ENCODE peak calls at places on chromosomes 16 and 17, in nine cellular contexts. V, E, K, Z, N, L, U, G and Y are unnamed samples.
A peak's percentile ranks its signal among the peaks of the same experiment; 100 is the strongest.

GRCh38 chr16:30395992-30396560 is 856 bp downstream of the ZNF48 start:
- DNase-seq in N (no peak), L (no peak), G (no peak), E (no peak), U (no peak), V (no peak), K (no peak), Z (no peak), Y (no peak)

GRCh38 chr17:42562845-42563509 is 1.0 kb downstream of the COASY start:
- DNase-seq in L (no peak), N (no peak), Z (no peak), G (no peak), E (no peak), V (no peak), U (peak; percentile 28), K (no peak), Y (no peak)

GRCh38 chr17:72063262-72063661 is 57.6 kb upstream of the SOX9 start:
- DNase-seq in E (no peak), N (no peak), Z (no peak), L (no peak), U (no peak), V (no peak), G (no peak), K (no peak), Y (no peak)

GRCh38 chr16:86941731-86942468 is 363.6 kb downstream of the FOXL1 start:
- DNase-seq in N (no peak), V (no peak), Z (no peak), L (no peak), E (no peak), U (no peak), K (no peak), G (no peak), Y (no peak)

GRCh38 chr16:19518423-19518822 is 3.5 kb downstream of the GDE1 start:
- DNase-seq in L (no peak), N (no peak), V (no peak), G (no peak), U (no peak), E (no peak), K (no peak), Z (no peak), Y (no peak)

GRCh38 chr17:65733314-65733713 is 171.9 kb upstream of the AXIN2 start:
- DNase-seq in G (no peak), K (no peak), L (no peak), N (no peak), V (no peak), Z (no peak), E (no peak), U (no peak), Y (no peak)

GRCh38 chr17:82930043-82930923 is 90.5 kb upstream of the ZNF750 start:
- DNase-seq in V (peak; percentile 4), N (peak; percentile 12), G (no peak), L (peak; percentile 59), E (no peak), U (no peak), Z (no peak), K (no peak), Y (peak; percentile 6)

GRCh38 chr17:20191066-20191465 is 181.9 kb downstream of the SPECC1 start:
- DNase-seq in U (peak; percentile 98), L (no peak), K (no peak), E (no peak), N (no peak), Z (no peak), G (no peak), V (no peak), Y (no peak)

GRCh38 chr16:28189237-28189636 is 22.5 kb downstream of the XPO6 start:
- DNase-seq in N (no peak), K (no peak), L (no peak), U (peak; percentile 54), G (peak; percentile 33), Z (no peak), V (no peak), E (no peak), Y (no peak)

GRCh38 chr16:28188085-28188916 is 23.5 kb downstream of the XPO6 start:
- DNase-seq in V (no peak), Z (no peak), K (no peak), U (peak; percentile 89), N (no peak), L (no peak), G (no peak), E (no peak), Y (no peak)

GRCh38 chr16:28184625-28185024 is 27.1 kb downstream of the XPO6 start:
- DNase-seq in K (no peak), U (no peak), E (no peak), L (no peak), Z (no peak), N (no peak), G (no peak), V (no peak), Y (no peak)

GRCh38 chr16:28186752-28187151 is 25.0 kb downstream of the XPO6 start:
- DNase-seq in K (no peak), G (no peak), N (no peak), Z (no peak), L (no peak), E (no peak), U (peak; percentile 63), V (no peak), Y (no peak)

DNA sequence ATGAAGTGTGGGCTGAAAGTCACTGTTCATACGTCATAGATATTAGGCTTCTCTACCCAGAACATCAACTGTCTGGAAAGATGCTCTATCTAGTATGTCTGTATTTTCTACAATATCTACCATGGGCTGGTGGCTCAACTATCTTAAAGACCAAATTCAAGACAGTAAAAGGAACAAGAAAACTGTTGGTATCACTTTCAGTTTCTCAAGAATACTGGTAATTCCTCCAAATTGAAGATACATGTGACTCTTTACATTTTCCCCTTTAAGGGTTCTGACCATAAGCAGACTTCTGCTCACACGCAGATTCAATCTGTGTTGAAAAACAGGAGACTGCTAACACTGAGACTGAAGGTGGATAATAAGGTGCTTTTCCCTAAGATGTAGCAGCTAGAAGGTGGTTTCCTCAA is 24.2 kb downstream of the XPO6 start:
- DNase-seq in K (no peak), E (no peak), N (no peak), Z (no peak), V (no peak), U (no peak), G (no peak), L (no peak), Y (no peak)
- TF ChIP-seq POLR2A in K (peak; percentile 40), E (no peak), N (no peak), Z (no peak), V (no peak), U (no peak), G (no peak), L (no peak), Y (no peak)

DNA sequence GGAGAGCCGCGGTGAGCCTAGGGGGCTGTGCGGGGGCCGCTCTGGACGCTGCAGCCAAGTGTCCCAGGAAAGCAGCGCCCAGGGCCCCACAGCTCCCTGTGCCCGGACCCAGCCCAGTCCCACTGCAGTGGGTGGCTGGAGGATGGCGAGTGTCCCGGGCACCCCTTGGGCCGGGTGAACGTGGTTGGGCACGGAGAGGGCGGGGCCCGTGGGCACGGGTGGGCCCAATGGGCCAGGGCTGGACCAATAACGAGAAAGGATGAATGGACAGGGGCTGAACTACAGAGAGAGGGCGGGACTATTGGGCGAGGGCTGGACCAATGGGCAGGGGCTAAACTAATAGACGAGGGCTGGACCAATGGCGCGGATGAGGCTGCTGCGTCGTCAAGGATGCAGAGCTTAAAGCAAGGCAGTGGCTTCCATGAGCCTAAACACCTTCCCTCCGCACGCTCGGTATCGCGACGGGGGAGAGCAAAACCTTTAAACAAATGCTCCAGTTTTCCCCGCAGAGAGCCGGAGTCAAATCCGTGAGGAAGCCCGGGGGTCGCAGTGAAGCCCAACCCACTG is 472 bp upstream of the FLYWCH2 start:
- DNase-seq in E (peak; percentile 97), V (peak; percentile 98), Z (peak; percentile 98), N (peak; percentile 96), G (peak; percentile 90), L (peak; percentile 100), U (peak; percentile 98), K (peak; percentile 90), Y (peak; percentile 95)
- TF ChIP-seq POLR2A in E (peak; percentile 44), V (peak; percentile 15), Z (peak; percentile 71), N (no peak), G (no peak), L (no peak), U (peak; percentile 44), K (peak; percentile 1), Y (no peak)

GRCh38 chr17:80137131-80137530 is 9.8 kb downstream of the EIF4A3 start:
- DNase-seq in U (no peak), G (no peak), L (peak; percentile 46), E (no peak), N (no peak), V (no peak), Z (no peak), K (no peak), Y (no peak)

GRCh38 chr17:80130992-80131391 is 15.9 kb downstream of the EIF4A3 start:
- DNase-seq in U (no peak), N (no peak), E (no peak), Z (no peak), L (peak; percentile 32), K (no peak), V (no peak), G (no peak), Y (no peak)

GRCh38 chr17:80133626-80133970 is 13.3 kb downstream of the EIF4A3 start:
- DNase-seq in K (no peak), N (no peak), L (no peak), G (no peak), V (no peak), Z (no peak), E (no peak), U (no peak), Y (no peak)

GRCh38 chr17:80129006-80129565 is 17.8 kb downstream of the EIF4A3 start:
- DNase-seq in G (no peak), Z (no peak), E (no peak), U (no peak), K (no peak), N (no peak), V (no peak), L (no peak), Y (no peak)

GRCh38 chr17:80132906-80133625 is 13.9 kb downstream of the EIF4A3 start:
- DNase-seq in Z (no peak), N (no peak), V (no peak), E (no peak), U (no peak), K (no peak), G (no peak), L (no peak), Y (no peak)
- TF ChIP-seq POLR2A in Z (no peak), N (no peak), V (no peak), E (no peak), U (no peak), K (no peak), G (no peak), L (no peak), Y (no peak)

GRCh38 chr17:50053654-50053960 is 2.3 kb upstream of the ITGA3 start:
- DNase-seq in Z (no peak), V (no peak), U (peak; percentile 57), K (no peak), G (no peak), N (no peak), L (no peak), E (no peak), Y (no peak)

GRCh38 chr17:50055426-50056216 is at the start of gene ITGA3:
- DNase-seq in E (peak; percentile 93), L (peak; percentile 94), N (peak; percentile 75), G (peak; percentile 89), Z (no peak), V (peak; percentile 90), U (peak; percentile 85), K (peak; percentile 57), Y (peak; percentile 77)

GRCh38 chr17:50056961-50057330 is 1.0 kb downstream of the ITGA3 start:
- DNase-seq in K (no peak), L (no peak), Z (no peak), U (peak; percentile 64), V (peak; percentile 69), N (no peak), G (no peak), E (no peak), Y (no peak)

GRCh38 chr17:50056217-50056960 is 479 bp downstream of the ITGA3 start:
- DNase-seq in U (peak; percentile 69), N (peak; percentile 69), K (peak; percentile 78), V (peak; percentile 71), L (peak; percentile 84), E (no peak), G (no peak), Z (no peak), Y (peak; percentile 64)

DNA sequence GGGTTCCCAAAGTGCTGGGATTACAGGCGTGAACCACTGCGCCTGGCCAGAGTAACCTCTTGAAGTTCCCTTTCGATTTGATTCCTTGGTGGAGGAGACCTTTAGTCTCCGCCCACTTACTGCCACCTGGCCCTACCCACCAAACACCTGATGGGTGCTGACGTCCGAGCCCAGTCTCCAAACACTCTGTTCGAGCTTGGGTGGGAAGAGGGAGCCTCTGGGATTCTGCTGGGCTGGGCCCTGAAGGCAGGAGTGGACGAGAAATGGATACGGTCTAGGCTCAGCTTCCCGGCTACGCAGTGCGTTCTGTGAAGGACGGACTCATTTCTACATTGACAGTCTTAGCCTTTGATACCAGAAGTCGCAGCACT is 870 bp upstream of the ITGA3 start:
- DNase-seq in N (no peak), Z (no peak), G (no peak), L (no peak), V (peak; percentile 87), K (no peak), U (no peak), E (no peak), Y (no peak)
- TF ChIP-seq POLR2A in N (no peak), Z (no peak), G (peak; percentile 6), L (peak; percentile 73), V (peak; percentile 92), K (no peak), U (no peak), E (no peak), Y (no peak)